ENCODE peak calls at places on chromosomes 16 and 17, in four cellular contexts. Y is tibial nerve; L is AG09309; D is activated CD8-positive, alpha-beta T cell treated with anti-CD3 and anti-CD28 coated beads for 36 hours. R is an unnamed sample.

GRCh38 chr16:89115216-89115949 is 21.7 kb downstream of the ACSF3 start:
- DNase-seq in L (no peak), D (peak), Y (peak), R (peak)

GRCh38 chr17:77257596-77258458 is 117.1 kb downstream of the SEC14L1 start:
- DNase-seq in L (no peak), D (no peak), Y (no peak), R (no peak)

GRCh38 chr17:50063516-50064252 is 7.8 kb downstream of the ITGA3 start:
- DNase-seq in Y (no peak), D (no peak), L (no peak), R (no peak)

GRCh38 chr17:37699285-37699973 is 45.4 kb downstream of the HNF1B start:
- DNase-seq in D (no peak), L (no peak), Y (no peak), R (no peak)

GRCh38 chr17:82434216-82434565 is 15.8 kb upstream of the OGFOD3 start:
- DNase-seq in L (no peak), D (peak), Y (no peak), R (no peak)

GRCh38 chr17:80921159-80921558 is 70.5 kb upstream of the CHMP6 start:
- DNase-seq in L (no peak), D (no peak), Y (no peak), R (no peak)

GRCh38 chr17:7626307-7626706 is 1.3 kb downstream of the SAT2 start:
- DNase-seq in L (no peak), D (no peak), Y (no peak), R (no peak)

GRCh38 chr17:4074831-4075495 is 67.9 kb downstream of the ZZEF1 start:
- DNase-seq in Y (no peak), D (no peak), L (no peak), R (no peak)

GRCh38 chr17:72262748-72263147 is 141.9 kb downstream of the SOX9 start:
- DNase-seq in D (no peak), L (no peak), Y (no peak), R (no peak)

GRCh38 chr17:58391302-58391984 is 25.9 kb downstream of the RNF43 start:
- DNase-seq in D (no peak), L (no peak), Y (no peak), R (no peak)

GRCh38 chr16:3673676-3674377 is 19.3 kb downstream of the DNASE1 start:
- DNase-seq in L (no peak), Y (no peak), D (no peak), R (no peak)

GRCh38 chr16:57977418-57978069 is 6.6 kb upstream of the CNGB1 start:
- DNase-seq in D (no peak), Y (no peak), L (no peak), R (no peak)

DNA sequence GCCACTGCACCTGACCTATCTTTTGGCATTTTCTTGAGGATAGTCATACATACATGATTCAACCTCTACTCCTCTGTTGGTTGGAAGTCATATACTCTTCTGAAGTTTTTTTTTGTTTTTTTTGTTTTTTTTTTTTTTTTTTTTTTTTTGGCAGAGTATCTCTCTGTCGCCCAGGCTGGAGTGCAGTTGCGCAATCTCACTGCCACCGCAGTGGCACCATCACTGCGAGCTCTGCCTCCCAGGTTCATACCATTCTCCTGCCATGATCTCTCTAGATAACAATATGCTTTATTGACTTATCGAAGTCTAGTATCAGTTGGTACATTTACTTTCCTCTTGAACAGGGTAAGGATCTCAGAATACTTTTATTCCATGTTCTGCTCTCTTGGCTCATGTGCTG is 224.2 kb upstream of the WSCD1 start:
- DNase-seq in D (no peak), L (no peak), Y (no peak), R (no peak)
- TF ChIP-seq CTCF in D (no peak), L (no peak), Y (no peak), R (no peak)

GRCh38 chr17:35747540-35748017 is 5.5 kb downstream of the GAS2L2 start:
- DNase-seq in Y (peak), L (peak), D (peak), R (peak)
- TF ChIP-seq CTCF in Y (peak), L (peak), D (peak), R (no peak)

GRCh38 chr17:34437188-34437587 is 74.2 kb upstream of the CCL1 start:
- DNase-seq in D (no peak), L (no peak), Y (no peak), R (no peak)
- TF ChIP-seq CTCF in D (no peak), L (no peak), Y (no peak), R (no peak)

GRCh38 chr17:45663772-45664171 is 120.3 kb upstream of the CRHR1 start:
- DNase-seq in L (no peak), D (no peak), Y (no peak), R (no peak)
- TF ChIP-seq CTCF in L (no peak), D (no peak), Y (no peak), R (no peak)

GRCh38 chr17:1002412-1002753 is 5.5 kb downstream of the TIMM22 start:
- DNase-seq in Y (no peak), D (no peak), L (no peak), R (no peak)
- TF ChIP-seq CTCF in Y (no peak), D (no peak), L (no peak), R (no peak)